ENCODE peak calls at places on chromosomes 5 and 9, in six cellular contexts. R is CD8-positive, alpha-beta T cell; S is AG10803; F is psoas muscle; E is DND-41; U is BE2C. Y is an unnamed sample.

GRCh38 chr5:140324041-140324833 is 21.3 kb upstream of the PFDN1 start:
- DNase-seq in R (no peak), E (no peak), U (no peak), F (no peak), S (no peak), Y (no peak)

GRCh38 chr9:129310666-129311350 is 132.7 kb upstream of the IER5L start:
- DNase-seq in E (no peak), F (no peak), S (peak; percentile 44), U (no peak), R (no peak), Y (no peak)

GRCh38 chr9:38017149-38017884 is 51.7 kb downstream of the SHB start:
- DNase-seq in R (no peak), F (peak; percentile 85), E (no peak), S (peak; percentile 92), U (no peak), Y (no peak)

GRCh38 chr9:128053560-128053959 is 13.6 kb downstream of the NAIF1 start:
- DNase-seq in U (no peak), F (no peak), E (no peak), R (no peak), S (no peak), Y (no peak)

GRCh38 chr9:137411670-137412380 is 11.1 kb downstream of the EXD3 start:
- DNase-seq in U (no peak), S (peak; percentile 76), E (no peak), R (no peak), F (peak; percentile 84), Y (peak; percentile 68)

GRCh38 chr5:135964670-135965320 is 10.0 kb upstream of the LECT2 start:
- DNase-seq in F (no peak), S (peak; percentile 75), E (no peak), U (no peak), R (no peak), Y (no peak)

GRCh38 chr5:1892685-1893445 is 10.1 kb upstream of the IRX4 start:
- DNase-seq in S (no peak), U (peak; percentile 1), E (no peak), F (peak; percentile 10), R (no peak), Y (no peak)

GRCh38 chr9:124368692-124369091 is 46.5 kb downstream of the PSMB7 start:
- DNase-seq in E (no peak), S (no peak), F (no peak), U (no peak), R (no peak), Y (no peak)

GRCh38 chr5:110844251-110844650 is 105.4 kb downstream of the SLC25A46 start:
- DNase-seq in S (no peak), R (no peak), F (no peak), U (no peak), E (no peak), Y (no peak)

GRCh38 chr5:51416149-51416548 is 32.9 kb downstream of the ISL1 start:
- DNase-seq in S (no peak), R (no peak), E (no peak), F (no peak), U (no peak), Y (no peak)

GRCh38 chr5:102611312-102611711 is 112.5 kb upstream of the SLCO6A1 start:
- DNase-seq in S (no peak), E (no peak), U (no peak), F (no peak), R (no peak), Y (no peak)

GRCh38 chr5:6026766-6027165 is 351.6 kb downstream of the MED10 start:
- DNase-seq in E (no peak), U (no peak), S (no peak), R (no peak), F (no peak), Y (no peak)

GRCh38 chr5:77550416-77550815 is 58.3 kb upstream of the WDR41 start:
- DNase-seq in U (no peak), R (no peak), F (no peak), S (peak; percentile 11), E (no peak), Y (no peak)

DNA sequence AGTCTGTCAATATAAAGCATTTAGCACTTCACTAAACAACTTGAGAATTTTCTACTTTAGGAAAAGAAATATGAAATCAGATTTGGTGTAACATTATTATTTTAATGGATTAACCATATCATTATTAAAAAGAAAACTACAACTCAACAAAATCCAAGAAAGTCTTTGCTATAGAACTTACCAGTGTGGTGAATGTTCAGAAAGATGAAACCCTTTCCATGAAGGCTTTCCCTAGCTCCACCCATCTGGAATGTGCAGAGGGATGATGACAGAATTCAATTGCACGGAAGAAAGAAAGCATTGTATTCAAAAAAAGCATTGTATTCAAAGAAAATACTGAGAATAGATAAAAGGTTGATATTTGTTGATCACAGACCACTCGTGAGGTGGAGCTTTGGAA is 328.6 kb upstream of the NUDT12 start:
- DNase-seq in S (no peak), E (no peak), F (no peak), R (no peak), U (no peak), Y (no peak)
- TF ChIP-seq CTCF in S (no peak), E (no peak), F (no peak), R (no peak), U (no peak), Y (no peak)

GRCh38 chr5:60943624-60944023 is 1.2 kb downstream of the ERCC8 start:
- DNase-seq in S (no peak), R (no peak), U (no peak), F (no peak), E (no peak), Y (no peak)
- H3K4me3 ChIP-seq in S (no peak overlapping the region), R (no peak overlapping the region), U (peak overlapping the region; percentile 92), F (peak overlapping the region; percentile 83), E (peak overlapping the region; percentile 98), Y (no peak overlapping the region)

GRCh38 chr5:84474126-84474525 is 89.4 kb upstream of the EDIL3 start:
- DNase-seq in F (no peak), U (no peak), R (no peak), S (no peak), E (no peak), Y (no peak)

GRCh38 chr5:84480873-84481637 is 96.4 kb upstream of the EDIL3 start:
- DNase-seq in F (no peak), E (no peak), S (no peak), U (no peak), R (no peak), Y (no peak)

GRCh38 chr5:84477485-84477884 is 92.8 kb upstream of the EDIL3 start:
- DNase-seq in E (no peak), S (no peak), R (no peak), F (no peak), U (no peak), Y (no peak)

DNA sequence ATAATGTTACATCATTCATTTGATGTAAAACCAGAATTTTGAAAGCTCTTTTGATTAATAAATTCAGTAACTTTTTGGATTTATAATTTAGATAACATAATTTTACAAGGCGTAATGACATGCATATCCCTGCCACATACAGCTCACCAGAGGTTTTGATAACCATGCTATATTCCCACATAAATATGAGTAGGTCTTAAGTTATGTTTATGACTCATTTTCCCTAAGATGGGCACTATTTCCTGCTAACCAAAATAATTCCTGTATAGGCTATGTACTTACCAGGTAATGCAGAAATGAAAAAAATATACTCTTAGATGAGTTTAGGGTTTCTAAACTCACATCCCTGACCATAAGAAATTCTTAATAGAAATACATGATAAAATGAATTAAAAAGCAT is 93.9 kb upstream of the EDIL3 start:
- DNase-seq in E (no peak), S (no peak), F (no peak), R (no peak), U (no peak), Y (no peak)
- TF ChIP-seq CTCF in E (no peak), S (no peak), F (no peak), R (no peak), U (no peak), Y (no peak)

GRCh38 chr9:120568816-120569215 is 11.2 kb downstream of the CDK5RAP2 start:
- DNase-seq in R (no peak), F (no peak), U (no peak), S (no peak), E (no peak), Y (no peak)
- H3K4me3 ChIP-seq in R (no peak overlapping the region), F (no peak overlapping the region), U (no peak overlapping the region), S (no peak overlapping the region), E (no peak overlapping the region), Y (no peak overlapping the region)